ENCODE peak calls at places on chromosomes 1 and 21, in ten cellular contexts. One of them, this sample, is unnamed.
A peak's percentile ranks its signal among the peaks of the same experiment; 100 is the strongest.

GRCh38 chr1:212791261-212791675 is 309 bp downstream of the NSL1 start:
- DNase-seq in uterus: no peak
- DNase-seq in thoracic aorta: no peak
- DNase-seq in IMR-90: peak; percentile 65
- DNase-seq in testis: no peak
- DNase-seq in small intestine: no peak
- DNase-seq in cardiac muscle cell: peak; percentile 78
- DNase-seq in WERI-Rb-1: no peak
- DNase-seq in fibroblast of lung: peak; percentile 74
- DNase-seq in mesenchymal stem cell: peak; percentile 87
- DNase-seq in this sample: no peak

GRCh38 chr1:178576841-178577240 is 63.9 kb downstream of the TEX35 start:
- DNase-seq in small intestine: no peak
- DNase-seq in fibroblast of lung: no peak
- DNase-seq in testis: no peak
- DNase-seq in mesenchymal stem cell: no peak
- DNase-seq in IMR-90: no peak
- DNase-seq in thoracic aorta: no peak
- DNase-seq in uterus: no peak
- DNase-seq in cardiac muscle cell: no peak
- DNase-seq in WERI-Rb-1: no peak
- DNase-seq in this sample: no peak

GRCh38 chr1:39170731-39171375 is 33.6 kb upstream of the MACF1 start:
- DNase-seq in testis: no peak
- DNase-seq in small intestine: no peak
- DNase-seq in cardiac muscle cell: no peak
- DNase-seq in mesenchymal stem cell: peak; percentile 80
- DNase-seq in fibroblast of lung: no peak
- DNase-seq in uterus: no peak
- DNase-seq in thoracic aorta: no peak
- DNase-seq in WERI-Rb-1: peak; percentile 88
- DNase-seq in IMR-90: peak; percentile 51
- DNase-seq in this sample: no peak

GRCh38 chr1:2494323-2494693 is 18.2 kb downstream of the PLCH2 start:
- DNase-seq in fibroblast of lung: peak; percentile 52
- DNase-seq in thoracic aorta: no peak
- DNase-seq in testis: no peak
- DNase-seq in mesenchymal stem cell: peak; percentile 55
- DNase-seq in uterus: no peak
- DNase-seq in IMR-90: peak; percentile 45
- DNase-seq in cardiac muscle cell: peak; percentile 30
- DNase-seq in small intestine: peak; percentile 21
- DNase-seq in WERI-Rb-1: no peak
- DNase-seq in this sample: no peak

GRCh38 chr1:21200767-21201166 is 24.1 kb upstream of the EIF4G3 start:
- DNase-seq in thoracic aorta: no peak
- DNase-seq in IMR-90: peak; percentile 62
- DNase-seq in testis: no peak
- DNase-seq in fibroblast of lung: no peak
- DNase-seq in cardiac muscle cell: peak; percentile 58
- DNase-seq in uterus: no peak
- DNase-seq in WERI-Rb-1: no peak
- DNase-seq in mesenchymal stem cell: peak; percentile 77
- DNase-seq in small intestine: no peak
- DNase-seq in this sample: no peak

GRCh38 chr1:200231787-200232222 is 178.0 kb downstream of the ZNF281 start:
- DNase-seq in WERI-Rb-1: no peak
- DNase-seq in fibroblast of lung: no peak
- DNase-seq in thoracic aorta: no peak
- DNase-seq in small intestine: peak; percentile 1
- DNase-seq in cardiac muscle cell: no peak
- DNase-seq in IMR-90: peak; percentile 45
- DNase-seq in uterus: no peak
- DNase-seq in testis: no peak
- DNase-seq in mesenchymal stem cell: peak; percentile 76
- DNase-seq in this sample: no peak

GRCh38 chr1:227889047-227889862 is 58.5 kb downstream of the WNT9A start:
- DNase-seq in fibroblast of lung: no peak
- DNase-seq in WERI-Rb-1: no peak
- DNase-seq in cardiac muscle cell: no peak
- DNase-seq in testis: peak; percentile 10
- DNase-seq in mesenchymal stem cell: no peak
- DNase-seq in small intestine: no peak
- DNase-seq in thoracic aorta: no peak
- DNase-seq in uterus: no peak
- DNase-seq in IMR-90: no peak
- DNase-seq in this sample: peak; percentile 73

GRCh38 chr1:66690666-66691381 is 61.4 kb upstream of the DYNLT5 start:
- DNase-seq in WERI-Rb-1: no peak
- DNase-seq in IMR-90: no peak
- DNase-seq in fibroblast of lung: no peak
- DNase-seq in testis: no peak
- DNase-seq in uterus: no peak
- DNase-seq in cardiac muscle cell: no peak
- DNase-seq in thoracic aorta: no peak
- DNase-seq in small intestine: no peak
- DNase-seq in mesenchymal stem cell: peak; percentile 34
- DNase-seq in this sample: no peak

GRCh38 chr1:189646066-189646465 is 831.6 kb downstream of the BRINP3 start:
- DNase-seq in cardiac muscle cell: no peak
- DNase-seq in fibroblast of lung: no peak
- DNase-seq in testis: no peak
- DNase-seq in uterus: no peak
- DNase-seq in mesenchymal stem cell: no peak
- DNase-seq in small intestine: no peak
- DNase-seq in WERI-Rb-1: no peak
- DNase-seq in IMR-90: no peak
- DNase-seq in thoracic aorta: no peak
- DNase-seq in this sample: no peak

GRCh38 chr1:150498342-150498741 is 9.6 kb upstream of the ECM1 start:
- DNase-seq in uterus: no peak
- DNase-seq in mesenchymal stem cell: no peak
- DNase-seq in fibroblast of lung: no peak
- DNase-seq in small intestine: no peak
- DNase-seq in WERI-Rb-1: no peak
- DNase-seq in cardiac muscle cell: no peak
- DNase-seq in testis: no peak
- DNase-seq in IMR-90: no peak
- DNase-seq in thoracic aorta: no peak
- DNase-seq in this sample: no peak

GRCh38 chr1:225532240-225532944 is 104.6 kb upstream of the LBR start:
- DNase-seq in fibroblast of lung: no peak
- DNase-seq in cardiac muscle cell: no peak
- DNase-seq in uterus: no peak
- DNase-seq in IMR-90: no peak
- DNase-seq in thoracic aorta: no peak
- DNase-seq in mesenchymal stem cell: no peak
- DNase-seq in small intestine: no peak
- DNase-seq in testis: no peak
- DNase-seq in WERI-Rb-1: no peak
- DNase-seq in this sample: no peak

GRCh38 chr1:48869116-48869893 is 92.6 kb upstream of the BEND5 start:
- DNase-seq in fibroblast of lung: no peak
- DNase-seq in IMR-90: no peak
- DNase-seq in testis: no peak
- DNase-seq in WERI-Rb-1: no peak
- DNase-seq in thoracic aorta: no peak
- DNase-seq in cardiac muscle cell: peak; percentile 74
- DNase-seq in small intestine: no peak
- DNase-seq in uterus: no peak
- DNase-seq in mesenchymal stem cell: no peak
- DNase-seq in this sample: no peak

GRCh38 chr1:22238356-22239224 is 95.7 kb upstream of the WNT4 start:
- DNase-seq in thoracic aorta: no peak
- DNase-seq in fibroblast of lung: no peak
- DNase-seq in WERI-Rb-1: no peak
- DNase-seq in testis: no peak
- DNase-seq in cardiac muscle cell: no peak
- DNase-seq in mesenchymal stem cell: no peak
- DNase-seq in IMR-90: no peak
- DNase-seq in uterus: no peak
- DNase-seq in small intestine: peak; percentile 75
- DNase-seq in this sample: no peak

GRCh38 chr1:61078611-61079010 is 3.8 kb upstream of the NFIA start:
- DNase-seq in uterus: no peak
- DNase-seq in mesenchymal stem cell: peak; percentile 54
- DNase-seq in cardiac muscle cell: peak; percentile 56
- DNase-seq in thoracic aorta: no peak
- DNase-seq in small intestine: no peak
- DNase-seq in fibroblast of lung: no peak
- DNase-seq in testis: no peak
- DNase-seq in WERI-Rb-1: no peak
- DNase-seq in IMR-90: no peak
- DNase-seq in this sample: no peak
- H3K27ac ChIP-seq in uterus: peak overlapping the region; percentile 70
- H3K27ac ChIP-seq in mesenchymal stem cell: peak overlapping the region; percentile 69
- H3K27ac ChIP-seq in cardiac muscle cell: peak overlapping the region; percentile 46
- H3K27ac ChIP-seq in thoracic aorta: peak overlapping the region; percentile 83
- H3K27ac ChIP-seq in small intestine: peak overlapping the region; percentile 28
- H3K27ac ChIP-seq in fibroblast of lung: no peak overlapping the region
- H3K27ac ChIP-seq in testis: peak overlapping the region; percentile 67
- H3K27ac ChIP-seq in WERI-Rb-1: no peak overlapping the region
- H3K27ac ChIP-seq in IMR-90: no peak overlapping the region
- H3K27ac ChIP-seq in this sample: peak overlapping the region; percentile 83

DNA sequence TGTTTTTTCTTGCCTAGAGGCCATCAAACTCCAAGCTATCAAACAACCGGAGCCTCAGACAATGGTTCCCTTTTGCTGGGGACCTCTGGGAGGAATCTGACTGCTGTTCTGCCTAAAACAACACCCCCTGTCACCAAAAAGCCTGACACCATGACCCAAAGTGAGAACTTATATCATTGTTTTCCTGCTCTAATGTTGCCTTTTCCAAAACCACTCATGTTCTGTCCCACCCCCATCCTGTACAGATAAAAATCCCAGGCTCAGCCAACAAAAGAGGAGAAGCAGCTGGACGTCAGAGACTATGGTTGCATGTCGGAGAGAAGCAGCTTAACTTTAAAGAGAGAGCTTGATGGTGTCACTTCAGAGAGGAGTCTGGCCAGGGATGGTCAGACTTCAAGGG is 327.2 kb upstream of the CXADR start:
- DNase-seq in cardiac muscle cell: no peak
- DNase-seq in small intestine: no peak
- DNase-seq in testis: no peak
- DNase-seq in uterus: no peak
- DNase-seq in fibroblast of lung: no peak
- DNase-seq in thoracic aorta: no peak
- DNase-seq in mesenchymal stem cell: no peak
- DNase-seq in IMR-90: no peak
- DNase-seq in WERI-Rb-1: no peak
- DNase-seq in this sample: no peak
- H3K27ac ChIP-seq in cardiac muscle cell: no peak overlapping the region
- H3K27ac ChIP-seq in small intestine: no peak overlapping the region
- H3K27ac ChIP-seq in testis: no peak overlapping the region
- H3K27ac ChIP-seq in uterus: no peak overlapping the region
- H3K27ac ChIP-seq in fibroblast of lung: no peak overlapping the region
- H3K27ac ChIP-seq in thoracic aorta: no peak overlapping the region
- H3K27ac ChIP-seq in mesenchymal stem cell: no peak overlapping the region
- H3K27ac ChIP-seq in IMR-90: no peak overlapping the region
- H3K27ac ChIP-seq in WERI-Rb-1: no peak overlapping the region
- H3K27ac ChIP-seq in this sample: no peak overlapping the region

DNA sequence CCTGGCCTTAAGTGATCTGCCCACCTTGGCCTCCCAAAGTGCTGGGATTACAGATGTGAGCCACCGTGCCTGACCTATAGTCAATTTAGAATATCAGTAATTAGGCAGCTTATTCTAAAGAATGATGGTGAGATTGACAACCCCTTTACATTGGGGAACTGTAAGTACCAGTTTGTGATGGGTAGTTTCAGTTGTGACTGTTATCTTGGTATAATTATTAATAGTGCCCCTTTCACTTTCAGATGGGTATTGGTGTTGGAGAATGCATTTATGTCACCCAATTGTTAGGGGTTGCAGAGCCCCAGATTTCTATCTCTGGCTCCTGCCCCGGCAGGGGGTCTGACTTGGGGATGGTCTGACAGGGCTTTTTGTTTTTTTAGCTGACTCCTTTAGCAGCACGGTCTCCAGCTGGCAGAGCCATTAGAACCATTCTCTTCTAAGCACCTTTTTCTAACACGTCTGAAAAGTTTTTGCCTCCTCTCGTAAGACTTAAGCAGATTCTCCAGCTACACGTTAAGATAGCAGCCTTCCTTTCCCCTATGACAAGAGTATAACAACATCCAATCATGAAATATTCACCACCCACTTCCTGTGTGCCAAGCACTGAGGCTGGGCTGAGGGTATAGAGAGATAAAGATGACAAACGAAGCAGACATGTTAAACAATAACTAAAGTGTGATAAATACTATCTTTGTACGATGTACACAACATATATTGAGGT is 157.8 kb downstream of the SDCCAG8 start:
- DNase-seq in testis: no peak
- DNase-seq in thoracic aorta: no peak
- DNase-seq in uterus: no peak
- DNase-seq in small intestine: no peak
- DNase-seq in fibroblast of lung: no peak
- DNase-seq in WERI-Rb-1: no peak
- DNase-seq in cardiac muscle cell: no peak
- DNase-seq in IMR-90: no peak
- DNase-seq in mesenchymal stem cell: no peak
- DNase-seq in this sample: no peak
- H3K27ac ChIP-seq in testis: no peak overlapping the region
- H3K27ac ChIP-seq in thoracic aorta: no peak overlapping the region
- H3K27ac ChIP-seq in uterus: no peak overlapping the region
- H3K27ac ChIP-seq in small intestine: no peak overlapping the region
- H3K27ac ChIP-seq in fibroblast of lung: no peak overlapping the region
- H3K27ac ChIP-seq in WERI-Rb-1: no peak overlapping the region
- H3K27ac ChIP-seq in cardiac muscle cell: no peak overlapping the region
- H3K27ac ChIP-seq in IMR-90: no peak overlapping the region
- H3K27ac ChIP-seq in mesenchymal stem cell: no peak overlapping the region
- H3K27ac ChIP-seq in this sample: no peak overlapping the region

DNA sequence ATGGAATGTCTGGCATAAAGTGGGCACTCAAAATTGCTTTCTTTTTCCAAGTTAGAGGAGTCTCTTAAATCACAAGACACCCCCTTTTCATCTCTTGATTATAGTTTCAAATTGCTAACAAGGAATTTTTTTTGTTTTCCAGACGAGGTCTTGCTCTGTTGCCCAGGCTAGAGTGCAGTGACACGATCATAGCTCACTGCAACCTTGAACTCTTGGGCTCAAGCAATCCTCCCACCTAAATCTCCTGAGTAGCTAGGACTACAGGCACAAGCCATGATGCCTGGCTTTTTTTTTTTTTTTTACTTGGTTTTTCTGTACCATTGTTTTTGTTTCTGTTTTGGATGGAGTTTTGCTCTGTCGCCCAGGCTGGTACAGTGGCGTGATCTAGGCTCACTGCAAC is 20.8 kb downstream of the ZZZ3 start:
- DNase-seq in small intestine: no peak
- DNase-seq in thoracic aorta: no peak
- DNase-seq in IMR-90: no peak
- DNase-seq in testis: no peak
- DNase-seq in uterus: no peak
- DNase-seq in mesenchymal stem cell: no peak
- DNase-seq in cardiac muscle cell: no peak
- DNase-seq in fibroblast of lung: no peak
- DNase-seq in WERI-Rb-1: no peak
- DNase-seq in this sample: no peak
- H3K27ac ChIP-seq in small intestine: no peak overlapping the region
- H3K27ac ChIP-seq in thoracic aorta: no peak overlapping the region
- H3K27ac ChIP-seq in IMR-90: no peak overlapping the region
- H3K27ac ChIP-seq in testis: no peak overlapping the region
- H3K27ac ChIP-seq in uterus: no peak overlapping the region
- H3K27ac ChIP-seq in mesenchymal stem cell: no peak overlapping the region
- H3K27ac ChIP-seq in cardiac muscle cell: no peak overlapping the region
- H3K27ac ChIP-seq in fibroblast of lung: no peak overlapping the region
- H3K27ac ChIP-seq in WERI-Rb-1: no peak overlapping the region
- H3K27ac ChIP-seq in this sample: no peak overlapping the region